ENCODE peak calls at places on chromosomes 4 and X, in nine cellular contexts. One of them, this sample, is unnamed.
A peak's percentile ranks its signal among the peaks of the same experiment; 100 is the strongest.

GRCh38 chrX:75151828-75152592 is 4.1 kb downstream of the ABCB7 start:
- DNase-seq in spleen: no peak
- DNase-seq in kidney epithelial cell: no peak
- DNase-seq in heart right ventricle: no peak
- DNase-seq in MM.1S: no peak
- DNase-seq in HFF-Myc: no peak
- DNase-seq in gastrocnemius medialis: no peak
- DNase-seq in GM13977: no peak
- DNase-seq in brain microvascular endothelial cell: no peak
- DNase-seq in this sample: no peak

GRCh38 chrX:130173190-130173895 is 1.6 kb downstream of the RAB33A start:
- DNase-seq in spleen: peak; percentile 72
- DNase-seq in kidney epithelial cell: no peak
- DNase-seq in heart right ventricle: peak; percentile 18
- DNase-seq in MM.1S: peak; percentile 67
- DNase-seq in HFF-Myc: no peak
- DNase-seq in gastrocnemius medialis: no peak
- DNase-seq in GM13977: peak; percentile 73
- DNase-seq in brain microvascular endothelial cell: peak; percentile 72
- DNase-seq in this sample: peak; percentile 69

GRCh38 chrX:136405126-136405525 is 82.6 kb upstream of the BRS3 start:
- DNase-seq in spleen: no peak
- DNase-seq in kidney epithelial cell: no peak
- DNase-seq in heart right ventricle: no peak
- DNase-seq in MM.1S: no peak
- DNase-seq in HFF-Myc: no peak
- DNase-seq in gastrocnemius medialis: no peak
- DNase-seq in GM13977: no peak
- DNase-seq in brain microvascular endothelial cell: no peak
- DNase-seq in this sample: no peak

GRCh38 chr4:78644063-78644691 is 92.6 kb downstream of the ANXA3 start:
- DNase-seq in spleen: no peak
- DNase-seq in kidney epithelial cell: no peak
- DNase-seq in heart right ventricle: no peak
- DNase-seq in MM.1S: no peak
- DNase-seq in HFF-Myc: no peak
- DNase-seq in gastrocnemius medialis: no peak
- DNase-seq in GM13977: no peak
- DNase-seq in brain microvascular endothelial cell: no peak
- DNase-seq in this sample: no peak

GRCh38 chrX:46036508-46036907 is 508.7 kb downstream of the ZNF674 start:
- DNase-seq in spleen: no peak
- DNase-seq in kidney epithelial cell: no peak
- DNase-seq in heart right ventricle: no peak
- DNase-seq in MM.1S: no peak
- DNase-seq in HFF-Myc: no peak
- DNase-seq in gastrocnemius medialis: no peak
- DNase-seq in GM13977: no peak
- DNase-seq in brain microvascular endothelial cell: peak; percentile 0
- DNase-seq in this sample: no peak

GRCh38 chrX:39204945-39205344 is 403.7 kb downstream of the MID1IP1 start:
- DNase-seq in spleen: no peak
- DNase-seq in kidney epithelial cell: no peak
- DNase-seq in heart right ventricle: no peak
- DNase-seq in MM.1S: no peak
- DNase-seq in HFF-Myc: no peak
- DNase-seq in gastrocnemius medialis: no peak
- DNase-seq in GM13977: no peak
- DNase-seq in brain microvascular endothelial cell: no peak
- DNase-seq in this sample: no peak

GRCh38 chrX:19958530-19959486 is 32.1 kb downstream of the BCLAF3 start:
- DNase-seq in spleen: no peak
- DNase-seq in kidney epithelial cell: no peak
- DNase-seq in heart right ventricle: no peak
- DNase-seq in MM.1S: no peak
- DNase-seq in HFF-Myc: no peak
- DNase-seq in gastrocnemius medialis: no peak
- DNase-seq in GM13977: no peak
- DNase-seq in brain microvascular endothelial cell: peak; percentile 2
- DNase-seq in this sample: no peak

GRCh38 chrX:23548164-23548563 is 119.1 kb upstream of the PRDX4 start:
- DNase-seq in spleen: no peak
- DNase-seq in kidney epithelial cell: no peak
- DNase-seq in heart right ventricle: no peak
- DNase-seq in MM.1S: no peak
- DNase-seq in HFF-Myc: peak; percentile 6
- DNase-seq in gastrocnemius medialis: no peak
- DNase-seq in GM13977: no peak
- DNase-seq in brain microvascular endothelial cell: peak; percentile 28
- DNase-seq in this sample: no peak

GRCh38 chr4:165905405-165906027 is 32.5 kb downstream of the TLL1 start:
- DNase-seq in spleen: no peak
- DNase-seq in kidney epithelial cell: no peak
- DNase-seq in heart right ventricle: no peak
- DNase-seq in MM.1S: no peak
- DNase-seq in HFF-Myc: no peak
- DNase-seq in gastrocnemius medialis: no peak
- DNase-seq in GM13977: no peak
- DNase-seq in brain microvascular endothelial cell: peak; percentile 9
- DNase-seq in this sample: no peak

GRCh38 chr4:2290488-2290887 is 28.6 kb upstream of the MXD4 start:
- DNase-seq in spleen: peak; percentile 80
- DNase-seq in kidney epithelial cell: no peak
- DNase-seq in heart right ventricle: no peak
- DNase-seq in MM.1S: no peak
- DNase-seq in HFF-Myc: no peak
- DNase-seq in gastrocnemius medialis: no peak
- DNase-seq in GM13977: no peak
- DNase-seq in brain microvascular endothelial cell: no peak
- DNase-seq in this sample: no peak

GRCh38 chrX:132444936-132445335 is 43.9 kb downstream of the MBNL3 start:
- DNase-seq in spleen: no peak
- DNase-seq in kidney epithelial cell: no peak
- DNase-seq in heart right ventricle: no peak
- DNase-seq in MM.1S: no peak
- DNase-seq in HFF-Myc: no peak
- DNase-seq in gastrocnemius medialis: no peak
- DNase-seq in GM13977: no peak
- DNase-seq in brain microvascular endothelial cell: no peak
- DNase-seq in this sample: no peak

GRCh38 chr4:10020871-10021676 is at the start of gene SLC2A9:
- DNase-seq in spleen: peak; percentile 76
- DNase-seq in kidney epithelial cell: no peak
- DNase-seq in heart right ventricle: no peak
- DNase-seq in MM.1S: no peak
- DNase-seq in HFF-Myc: no peak
- DNase-seq in gastrocnemius medialis: no peak
- DNase-seq in GM13977: no peak
- DNase-seq in brain microvascular endothelial cell: no peak
- DNase-seq in this sample: no peak

GRCh38 chr4:24924309-24924781 is 11.5 kb upstream of the CCDC149 start:
- DNase-seq in spleen: no peak
- DNase-seq in kidney epithelial cell: peak; percentile 96
- DNase-seq in heart right ventricle: no peak
- DNase-seq in MM.1S: no peak
- DNase-seq in HFF-Myc: peak; percentile 69
- DNase-seq in gastrocnemius medialis: no peak
- DNase-seq in GM13977: no peak
- DNase-seq in brain microvascular endothelial cell: peak; percentile 99
- DNase-seq in this sample: no peak

GRCh38 chrX:119417842-119418241 is 18.7 kb downstream of the SLC25A43 start:
- DNase-seq in spleen: no peak
- DNase-seq in kidney epithelial cell: no peak
- DNase-seq in heart right ventricle: no peak
- DNase-seq in MM.1S: peak; percentile 18
- DNase-seq in HFF-Myc: no peak
- DNase-seq in gastrocnemius medialis: no peak
- DNase-seq in GM13977: no peak
- DNase-seq in brain microvascular endothelial cell: no peak
- DNase-seq in this sample: no peak

GRCh38 chr4:189659302-189659701 is 281.4 kb upstream of the FRG1 start:
- DNase-seq in spleen: no peak
- DNase-seq in kidney epithelial cell: no peak
- DNase-seq in heart right ventricle: no peak
- DNase-seq in MM.1S: no peak
- DNase-seq in HFF-Myc: no peak
- DNase-seq in gastrocnemius medialis: no peak
- DNase-seq in GM13977: no peak
- DNase-seq in brain microvascular endothelial cell: no peak
- DNase-seq in this sample: no peak
- TF ChIP-seq CTCF in spleen: no peak
- TF ChIP-seq CTCF in kidney epithelial cell: no peak
- TF ChIP-seq CTCF in heart right ventricle: no peak
- TF ChIP-seq CTCF in MM.1S: no peak
- TF ChIP-seq CTCF in HFF-Myc: no peak
- TF ChIP-seq CTCF in gastrocnemius medialis: no peak
- TF ChIP-seq CTCF in GM13977: no peak
- TF ChIP-seq CTCF in brain microvascular endothelial cell: no peak
- TF ChIP-seq CTCF in this sample: no peak

GRCh38 chr4:107037188-107037587 is 1.1 kb upstream of the DKK2 start:
- DNase-seq in spleen: peak; percentile 65
- DNase-seq in kidney epithelial cell: no peak
- DNase-seq in heart right ventricle: peak; percentile 22
- DNase-seq in MM.1S: no peak
- DNase-seq in HFF-Myc: no peak
- DNase-seq in gastrocnemius medialis: peak; percentile 5
- DNase-seq in GM13977: peak; percentile 6
- DNase-seq in brain microvascular endothelial cell: peak; percentile 28
- DNase-seq in this sample: no peak
- TF ChIP-seq CTCF in spleen: no peak
- TF ChIP-seq CTCF in kidney epithelial cell: peak; percentile 80
- TF ChIP-seq CTCF in heart right ventricle: peak; percentile 32
- TF ChIP-seq CTCF in MM.1S: peak; percentile 34
- TF ChIP-seq CTCF in HFF-Myc: peak; percentile 85
- TF ChIP-seq CTCF in gastrocnemius medialis: peak; percentile 31
- TF ChIP-seq CTCF in GM13977: peak; percentile 45
- TF ChIP-seq CTCF in brain microvascular endothelial cell: peak; percentile 83
- TF ChIP-seq CTCF in this sample: peak; percentile 31

GRCh38 chr4:108155373-108155772 is 13.4 kb downstream of the LEF1 start:
- DNase-seq in spleen: no peak
- DNase-seq in kidney epithelial cell: no peak
- DNase-seq in heart right ventricle: no peak
- DNase-seq in MM.1S: no peak
- DNase-seq in HFF-Myc: no peak
- DNase-seq in gastrocnemius medialis: no peak
- DNase-seq in GM13977: no peak
- DNase-seq in brain microvascular endothelial cell: no peak
- DNase-seq in this sample: no peak
- TF ChIP-seq CTCF in spleen: no peak
- TF ChIP-seq CTCF in kidney epithelial cell: peak; percentile 30
- TF ChIP-seq CTCF in heart right ventricle: no peak
- TF ChIP-seq CTCF in MM.1S: no peak
- TF ChIP-seq CTCF in HFF-Myc: no peak
- TF ChIP-seq CTCF in gastrocnemius medialis: no peak
- TF ChIP-seq CTCF in GM13977: no peak
- TF ChIP-seq CTCF in brain microvascular endothelial cell: peak; percentile 63
- TF ChIP-seq CTCF in this sample: no peak

GRCh38 chrX:5644786-5645185 is 583.9 kb downstream of the NLGN4X start:
- DNase-seq in spleen: no peak
- DNase-seq in kidney epithelial cell: no peak
- DNase-seq in heart right ventricle: no peak
- DNase-seq in MM.1S: peak; percentile 70
- DNase-seq in HFF-Myc: no peak
- DNase-seq in gastrocnemius medialis: no peak
- DNase-seq in GM13977: no peak
- DNase-seq in brain microvascular endothelial cell: no peak
- DNase-seq in this sample: no peak
- TF ChIP-seq CTCF in spleen: no peak
- TF ChIP-seq CTCF in kidney epithelial cell: no peak
- TF ChIP-seq CTCF in heart right ventricle: no peak
- TF ChIP-seq CTCF in MM.1S: no peak
- TF ChIP-seq CTCF in HFF-Myc: no peak
- TF ChIP-seq CTCF in gastrocnemius medialis: no peak
- TF ChIP-seq CTCF in GM13977: no peak
- TF ChIP-seq CTCF in brain microvascular endothelial cell: no peak
- TF ChIP-seq CTCF in this sample: no peak

DNA sequence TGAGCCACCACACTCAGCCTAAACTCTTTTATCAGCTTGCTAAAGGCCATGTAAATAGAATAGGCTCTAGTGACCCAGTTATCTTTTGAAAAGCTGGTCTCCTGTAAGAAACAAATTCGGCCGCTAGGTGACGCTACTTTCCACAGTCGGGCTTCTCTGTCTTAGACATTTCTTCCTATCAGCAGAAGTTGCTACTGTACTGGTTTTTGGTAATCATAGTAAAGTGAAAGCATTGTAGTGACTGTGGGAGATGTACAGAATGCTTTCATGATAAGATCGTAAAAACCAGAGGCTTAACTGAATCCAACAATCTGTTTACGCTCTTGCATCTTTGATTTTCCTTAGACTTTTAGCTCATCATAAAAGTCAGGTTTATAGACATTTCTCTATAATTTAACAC is 82.6 kb downstream of the GK start:
- DNase-seq in spleen: no peak
- DNase-seq in kidney epithelial cell: peak; percentile 14
- DNase-seq in heart right ventricle: peak; percentile 11
- DNase-seq in MM.1S: peak; percentile 69
- DNase-seq in HFF-Myc: peak; percentile 40
- DNase-seq in gastrocnemius medialis: no peak
- DNase-seq in GM13977: peak; percentile 67
- DNase-seq in brain microvascular endothelial cell: peak; percentile 61
- DNase-seq in this sample: peak; percentile 62
- TF ChIP-seq CTCF in spleen: no peak
- TF ChIP-seq CTCF in kidney epithelial cell: peak; percentile 79
- TF ChIP-seq CTCF in heart right ventricle: peak; percentile 50
- TF ChIP-seq CTCF in MM.1S: peak; percentile 70
- TF ChIP-seq CTCF in HFF-Myc: peak; percentile 65
- TF ChIP-seq CTCF in gastrocnemius medialis: no peak
- TF ChIP-seq CTCF in GM13977: peak; percentile 79
- TF ChIP-seq CTCF in brain microvascular endothelial cell: peak; percentile 73
- TF ChIP-seq CTCF in this sample: peak; percentile 54

DNA sequence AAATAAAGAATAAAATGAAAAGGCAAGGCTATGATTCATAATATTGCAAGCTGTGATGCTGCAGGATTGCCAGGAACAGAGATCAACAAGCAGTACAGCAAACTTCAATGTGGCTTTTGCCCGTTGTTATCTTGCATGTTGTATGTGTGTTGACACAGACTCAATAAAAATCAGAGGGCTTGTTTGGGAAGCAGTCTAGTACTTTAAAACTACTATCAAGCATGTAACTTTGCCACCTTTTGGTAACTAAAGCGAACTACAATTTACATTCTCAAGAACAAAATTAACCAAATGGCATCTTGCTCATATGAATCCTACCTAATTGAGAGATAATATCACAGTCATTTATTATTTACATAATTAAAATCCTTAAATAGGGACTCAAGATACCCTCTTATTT is 79.8 kb upstream of the GPM6A start:
- DNase-seq in spleen: no peak
- DNase-seq in kidney epithelial cell: no peak
- DNase-seq in heart right ventricle: no peak
- DNase-seq in MM.1S: peak; percentile 53
- DNase-seq in HFF-Myc: no peak
- DNase-seq in gastrocnemius medialis: no peak
- DNase-seq in GM13977: peak; percentile 18
- DNase-seq in brain microvascular endothelial cell: no peak
- DNase-seq in this sample: peak; percentile 12
- TF ChIP-seq CTCF in spleen: no peak
- TF ChIP-seq CTCF in kidney epithelial cell: peak; percentile 25
- TF ChIP-seq CTCF in heart right ventricle: peak; percentile 37
- TF ChIP-seq CTCF in MM.1S: peak; percentile 37
- TF ChIP-seq CTCF in HFF-Myc: no peak
- TF ChIP-seq CTCF in gastrocnemius medialis: no peak
- TF ChIP-seq CTCF in GM13977: peak; percentile 60
- TF ChIP-seq CTCF in brain microvascular endothelial cell: peak; percentile 35
- TF ChIP-seq CTCF in this sample: peak; percentile 21

This sample was measured in GM13976.